ENCODE peak calls at places on chromosomes 7 and 10, in ten cellular contexts. Z is AG09309, K is mammary epithelial cell, T is A549, G is BE2C, N is fibroblast of lung, E is hepatocyte, H is left ventricle myocardium inferior, L is HFF-Myc, B is foreskin fibroblast. A is an unnamed sample.

GRCh38 chr7:143494622-143495021 is 16.9 kb downstream of the TAS2R41 start:
- DNase-seq in K (no peak), H (no peak), T (peak), E (no peak), G (no peak), N (peak), Z (no peak), L (no peak), B (no peak), A (no peak)

GRCh38 chr7:52639126-52639525 is 396.3 kb upstream of the POM121L12 start:
- DNase-seq in T (no peak), H (no peak), B (no peak), N (peak), Z (no peak), K (no peak), G (no peak), L (no peak), E (no peak), A (no peak)

GRCh38 chr7:100484636-100485114 is 948 bp downstream of the NYAP1 start:
- DNase-seq in K (no peak), G (no peak), N (no peak), T (no peak), B (no peak), L (no peak), H (no peak), Z (no peak), E (no peak), A (no peak)

GRCh38 chr7:39073432-39073831 is 95.7 kb downstream of the POU6F2 start:
- DNase-seq in B (no peak), H (no peak), K (no peak), T (no peak), N (no peak), E (peak), G (no peak), Z (no peak), L (no peak), A (peak)

GRCh38 chr10:121309164-121309563 is 289.1 kb downstream of the FGFR2 start:
- DNase-seq in G (no peak), B (no peak), Z (no peak), L (no peak), K (peak), E (no peak), T (no peak), H (no peak), N (peak), A (peak)

GRCh38 chr10:27723436-27723835 is 22.2 kb downstream of the MKX start:
- DNase-seq in L (no peak), B (no peak), E (no peak), T (no peak), N (peak), K (no peak), H (no peak), G (no peak), Z (peak), A (peak)

GRCh38 chr10:46787321-46787615 is 124.0 kb upstream of the PTPN20 start:
- DNase-seq in H (no peak), B (peak), E (peak), L (peak), Z (no peak), T (peak), N (peak), K (peak), G (no peak), A (no peak)

GRCh38 chr7:101903505-101903849 is 86.1 kb downstream of the CUX1 start:
- DNase-seq in H (no peak), N (no peak), L (no peak), T (no peak), E (no peak), K (no peak), Z (no peak), B (no peak), G (no peak), A (no peak)

GRCh38 chr7:149856-150636 is 42.3 kb upstream of the FAM20C start:
- DNase-seq in H (peak), L (no peak), K (no peak), E (peak), N (no peak), B (no peak), Z (no peak), G (peak), T (no peak), A (no peak)

GRCh38 chr10:70597856-70598815 is 4.4 kb downstream of the PRF1 start:
- DNase-seq in K (no peak), L (no peak), N (no peak), T (no peak), E (no peak), G (no peak), B (no peak), Z (no peak), H (no peak), A (no peak)

GRCh38 chr7:4763091-4763793 is 12.2 kb upstream of the AP5Z1 start:
- DNase-seq in L (no peak), G (no peak), H (no peak), E (no peak), T (no peak), Z (no peak), N (no peak), K (no peak), B (no peak), A (no peak)

GRCh38 chr10:112512294-112512693 is 65.3 kb downstream of the VTI1A start:
- DNase-seq in N (no peak), T (no peak), E (no peak), L (no peak), Z (no peak), B (no peak), H (no peak), G (no peak), K (no peak), A (no peak)

GRCh38 chr10:129901389-129902045 is 62.6 kb downstream of the EBF3 start:
- DNase-seq in H (no peak), T (no peak), E (no peak), N (no peak), G (no peak), Z (no peak), B (no peak), L (no peak), K (no peak), A (no peak)

GRCh38 chr7:36852017-36852416 is 127.7 kb upstream of the AOAH start:
- DNase-seq in K (no peak), L (no peak), N (no peak), H (no peak), Z (no peak), T (no peak), G (no peak), E (no peak), B (no peak), A (no peak)

GRCh38 chr7:22231806-22232205 is 125.1 kb downstream of the RAPGEF5 start:
- DNase-seq in Z (no peak), N (no peak), H (no peak), K (no peak), G (no peak), T (no peak), B (no peak), L (no peak), E (no peak), A (no peak)

GRCh38 chr10:49108656-49109055 is 6.7 kb downstream of the VSTM4 start:
- DNase-seq in E (no peak), N (no peak), K (no peak), H (no peak), B (no peak), Z (no peak), T (no peak), G (no peak), L (no peak), A (no peak)

GRCh38 chr7:35747611-35748010 is 52.7 kb upstream of the HERPUD2 start:
- DNase-seq in H (no peak), N (peak), B (no peak), L (no peak), E (no peak), T (no peak), G (no peak), Z (no peak), K (no peak), A (no peak)

GRCh38 chr7:33237034-33237433 is 107.7 kb downstream of the BBS9 start:
- DNase-seq in E (no peak), T (no peak), L (no peak), N (no peak), G (no peak), K (no peak), Z (no peak), B (no peak), H (no peak), A (no peak)

GRCh38 chr7:138510003-138510402 is 49.9 kb downstream of the TRIM24 start:
- DNase-seq in B (no peak), T (no peak), Z (no peak), K (no peak), G (no peak), H (no peak), E (no peak), N (no peak), L (no peak), A (no peak)

GRCh38 chr10:125451319-125451718 is 231.6 kb downstream of the TEX36 start:
- DNase-seq in H (no peak), T (no peak), K (no peak), G (no peak), L (no peak), B (no peak), E (no peak), N (no peak), Z (no peak), A (no peak)

GRCh38 chr7:76073335-76073990 is 25.6 kb downstream of the MDH2 start:
- DNase-seq in H (no peak), E (no peak), T (no peak), N (no peak), K (no peak), G (no peak), B (no peak), L (no peak), Z (no peak), A (no peak)

DNA sequence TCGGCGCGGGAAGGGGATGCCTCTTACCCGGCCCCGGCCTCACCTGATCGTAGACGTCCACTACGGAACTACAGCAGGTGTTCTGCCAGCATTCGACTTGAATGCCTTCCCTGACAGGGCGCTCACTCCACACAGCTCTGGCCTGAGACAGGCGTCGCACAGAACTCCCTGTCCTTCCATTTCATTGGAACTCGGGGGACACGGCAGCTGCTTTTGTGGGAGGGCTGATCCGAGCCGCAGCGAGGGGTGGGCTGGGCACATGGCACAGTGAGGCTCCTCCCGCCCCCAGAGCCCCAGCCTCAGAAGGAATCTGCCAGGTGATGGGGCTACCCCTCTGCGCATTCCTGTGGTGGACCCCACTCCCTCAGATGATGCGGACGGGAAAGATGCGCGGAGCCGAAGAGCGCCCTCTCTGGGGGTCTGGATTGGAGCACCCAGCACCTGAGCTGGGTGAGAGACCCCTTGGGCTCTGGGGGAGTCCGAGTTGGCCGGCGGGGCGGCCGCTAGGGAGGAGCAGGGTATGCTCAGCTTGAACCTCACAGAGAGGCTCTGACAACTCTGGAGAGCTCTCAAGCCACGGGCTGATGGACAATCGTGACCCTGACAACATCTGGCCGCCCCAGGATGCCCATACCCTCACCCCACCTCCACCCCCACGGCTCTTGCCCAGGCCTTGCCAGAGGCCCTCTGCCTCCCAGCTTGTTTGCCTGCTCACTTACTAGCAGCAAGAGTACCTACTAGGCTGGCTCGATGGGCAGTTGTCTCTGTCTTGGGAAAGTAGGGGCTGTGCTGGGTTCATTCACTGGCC is 36.6 kb downstream of the RASGEF1A start:
- DNase-seq in H (peak), L (no peak), N (no peak), Z (no peak), K (no peak), G (peak), T (no peak), E (no peak), B (no peak), A (no peak)
- H3K4me3 ChIP-seq in H (peak), L (no peak), N (no peak), Z (no peak), K (no peak), G (no peak), T (peak), E (no peak), B (no peak), A (no peak)

DNA sequence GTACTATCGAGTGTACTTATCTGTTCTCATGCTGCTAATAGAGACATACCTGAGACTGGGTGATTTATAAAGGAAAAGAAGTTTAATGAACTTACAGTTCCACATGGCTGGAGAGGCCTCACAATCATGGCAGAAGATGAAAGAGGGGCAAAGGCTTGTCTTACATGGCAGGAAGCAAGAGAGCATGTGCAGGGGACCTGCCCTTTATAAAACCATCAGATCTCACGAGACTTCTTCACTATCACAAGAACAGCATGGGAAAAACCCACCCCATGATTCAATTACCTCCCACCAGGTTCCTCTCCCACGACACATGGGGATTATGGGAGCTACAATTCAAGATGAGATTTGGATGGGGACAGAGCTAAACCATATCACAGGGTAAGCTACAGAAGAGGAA is 4.5 kb downstream of the NDUFA5 start:
- DNase-seq in Z (no peak), H (no peak), E (no peak), T (no peak), N (no peak), L (no peak), B (no peak), K (no peak), G (no peak), A (no peak)
- TF ChIP-seq CTCF in Z (no peak), H (no peak), E (no peak), T (no peak), N (no peak), L (no peak), B (no peak), K (no peak), G (no peak), A (no peak)

DNA sequence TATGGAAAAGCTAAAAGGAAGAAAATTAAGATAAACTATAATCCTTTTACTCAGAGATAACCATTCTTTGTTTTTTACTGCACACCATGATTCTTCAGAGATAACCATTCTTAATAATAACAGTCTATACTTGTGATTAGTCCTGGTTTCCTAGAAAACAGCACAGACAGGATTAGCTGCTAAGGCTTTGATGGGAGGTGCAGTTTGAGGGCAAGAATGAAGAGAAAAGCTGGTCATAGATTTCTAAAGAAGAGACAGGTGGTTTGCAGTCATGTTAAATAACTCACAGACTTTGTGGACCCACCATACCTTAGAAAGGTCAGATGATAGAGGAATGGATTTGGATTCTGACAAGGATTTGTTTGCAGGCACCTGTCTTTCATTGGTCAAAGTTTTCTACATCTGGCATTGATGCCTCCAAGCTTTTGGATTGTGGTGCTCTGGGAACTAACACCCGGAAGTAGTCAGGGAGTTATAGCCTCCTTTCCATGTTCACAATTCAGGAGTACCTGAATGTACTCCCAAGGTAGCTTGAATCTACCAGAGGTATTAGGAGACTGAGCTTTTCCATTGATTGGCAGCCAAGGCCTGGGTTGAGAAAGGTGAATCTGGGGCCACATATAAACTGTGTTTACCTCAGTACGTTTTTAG is 3.7 kb downstream of the SMC3 start:
- DNase-seq in L (no peak), E (no peak), Z (no peak), B (no peak), T (no peak), K (no peak), N (no peak), H (no peak), G (no peak), A (no peak)
- H3K4me3 ChIP-seq in L (no peak), E (no peak), Z (no peak), B (no peak), T (no peak), K (no peak), N (no peak), H (no peak), G (no peak), A (no peak)

DNA sequence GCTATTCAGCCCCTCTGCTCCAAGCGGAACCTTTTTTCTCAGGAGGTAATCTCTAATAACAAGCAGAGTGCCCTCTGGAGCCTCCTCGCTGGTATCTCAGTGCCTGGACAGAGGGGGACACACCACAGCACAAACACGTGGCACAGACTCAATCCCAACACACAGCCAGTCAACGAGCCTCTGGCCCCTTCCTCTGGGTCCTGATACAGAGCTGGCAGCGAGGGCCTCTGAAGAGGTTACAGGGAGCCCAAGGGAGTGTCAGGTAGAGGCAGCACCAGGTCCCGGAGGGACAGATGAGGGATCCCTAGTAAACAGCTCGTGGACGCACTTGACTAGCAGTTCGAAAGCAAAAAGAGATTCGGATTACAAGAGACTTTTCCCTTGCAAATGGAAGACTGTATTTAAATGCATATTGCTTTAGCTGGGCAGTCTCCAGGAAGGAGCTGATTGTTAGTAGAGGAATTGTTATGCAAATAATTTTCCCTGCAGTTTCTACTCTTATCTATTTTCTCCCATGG is 14.1 kb downstream of the CXCL12 start:
- DNase-seq in G (no peak), E (no peak), L (no peak), N (no peak), H (no peak), Z (no peak), T (no peak), B (no peak), K (no peak), A (no peak)
- TF ChIP-seq CTCF in G (no peak), E (no peak), L (no peak), N (no peak), H (peak), Z (no peak), T (no peak), B (no peak), K (no peak), A (no peak)

GRCh38 chr10:76830218-76830617 is 807.4 kb downstream of the KCNMA1 start:
- DNase-seq in E (no peak), B (no peak), L (no peak), G (no peak), H (no peak), Z (no peak), T (no peak), K (no peak), N (no peak), A (no peak)
- H3K4me3 ChIP-seq in E (no peak), B (no peak), L (no peak), G (no peak), H (no peak), Z (no peak), T (no peak), K (no peak), N (no peak), A (no peak)

GRCh38 chr7:133742709-133743538 is 384.2 kb upstream of the LRGUK start:
- DNase-seq in B (no peak), G (peak), Z (no peak), K (peak), N (peak), E (peak), T (no peak), L (no peak), H (no peak), A (no peak)
- TF ChIP-seq CTCF in B (peak), G (peak), Z (peak), K (peak), N (peak), E (peak), T (peak), L (peak), H (peak), A (peak)